ENCODE peak calls at places on chromosome 14, in six cellular contexts. One of them, this sample, is unnamed.

GRCh38 chr14:69376439-69376838 is 21.7 kb downstream of the ERH start:
- DNase-seq in GM12892: no peak
- DNase-seq in H1: no peak
- DNase-seq in GM12878: no peak
- DNase-seq in K562: no peak
- DNase-seq in HepG2: peak; percentile 40
- DNase-seq in this sample: no peak

GRCh38 chr14:59120931-59121330 is 67.5 kb upstream of the DAAM1 start:
- DNase-seq in GM12892: no peak
- DNase-seq in GM12878: no peak
- DNase-seq in K562: no peak
- DNase-seq in H1: no peak
- DNase-seq in HepG2: no peak
- DNase-seq in this sample: no peak

GRCh38 chr14:61420326-61420725 is 98.9 kb downstream of the PRKCH start:
- DNase-seq in H1: peak; percentile 31
- DNase-seq in GM12892: no peak
- DNase-seq in HepG2: no peak
- DNase-seq in K562: no peak
- DNase-seq in GM12878: no peak
- DNase-seq in this sample: no peak

GRCh38 chr14:104212206-104213095 is 74.1 kb downstream of the KIF26A start:
- DNase-seq in GM12878: no peak
- DNase-seq in H1: no peak
- DNase-seq in HepG2: no peak
- DNase-seq in GM12892: no peak
- DNase-seq in K562: no peak
- DNase-seq in this sample: no peak

GRCh38 chr14:68284834-68285233 is 465.3 kb downstream of the RAD51B start:
- DNase-seq in K562: no peak
- DNase-seq in H1: no peak
- DNase-seq in GM12878: peak; percentile 90
- DNase-seq in GM12892: no peak
- DNase-seq in HepG2: no peak
- DNase-seq in this sample: no peak

GRCh38 chr14:31657917-31658316 is 96.7 kb downstream of the NUBPL start:
- DNase-seq in K562: no peak
- DNase-seq in GM12892: no peak
- DNase-seq in HepG2: no peak
- DNase-seq in GM12878: no peak
- DNase-seq in H1: no peak
- DNase-seq in this sample: no peak

GRCh38 chr14:66056926-66057552 is 429.1 kb upstream of the CCDC196 start:
- DNase-seq in HepG2: no peak
- DNase-seq in K562: no peak
- DNase-seq in H1: no peak
- DNase-seq in GM12878: no peak
- DNase-seq in GM12892: no peak
- DNase-seq in this sample: no peak

GRCh38 chr14:95077380-95077779 is 79.9 kb downstream of the DICER1 start:
- DNase-seq in GM12892: no peak
- DNase-seq in HepG2: no peak
- DNase-seq in H1: no peak
- DNase-seq in GM12878: no peak
- DNase-seq in K562: no peak
- DNase-seq in this sample: no peak

GRCh38 chr14:71062581-71063303 is 155.5 kb downstream of the PCNX1 start:
- DNase-seq in GM12892: no peak
- DNase-seq in HepG2: no peak
- DNase-seq in H1: no peak
- DNase-seq in GM12878: no peak
- DNase-seq in K562: no peak
- DNase-seq in this sample: no peak

GRCh38 chr14:33941727-33942126 is 9.1 kb downstream of the EGLN3 start:
- DNase-seq in H1: no peak
- DNase-seq in GM12892: no peak
- DNase-seq in HepG2: no peak
- DNase-seq in GM12878: no peak
- DNase-seq in K562: no peak
- DNase-seq in this sample: no peak

GRCh38 chr14:55191881-55192616 is 664 bp upstream of the DLGAP5 start:
- DNase-seq in GM12892: no peak
- DNase-seq in HepG2: no peak
- DNase-seq in H1: no peak
- DNase-seq in K562: peak; percentile 44
- DNase-seq in GM12878: no peak
- DNase-seq in this sample: no peak

GRCh38 chr14:71290960-71291466 is 383.8 kb downstream of the PCNX1 start:
- DNase-seq in HepG2: peak; percentile 31
- DNase-seq in H1: no peak
- DNase-seq in GM12878: peak; percentile 58
- DNase-seq in K562: no peak
- DNase-seq in GM12892: no peak
- DNase-seq in this sample: peak; percentile 11

GRCh38 chr14:69500736-69501135 is 16.2 kb downstream of the PLEKHD1 start:
- DNase-seq in GM12878: no peak
- DNase-seq in K562: no peak
- DNase-seq in HepG2: no peak
- DNase-seq in H1: no peak
- DNase-seq in GM12892: no peak
- DNase-seq in this sample: no peak

GRCh38 chr14:70018713-70019201 is 139.5 kb downstream of the SMOC1 start:
- DNase-seq in GM12878: no peak
- DNase-seq in HepG2: no peak
- DNase-seq in K562: no peak
- DNase-seq in GM12892: no peak
- DNase-seq in H1: no peak
- DNase-seq in this sample: no peak

GRCh38 chr14:31138301-31138700 is 69.3 kb downstream of the HECTD1 start:
- DNase-seq in K562: no peak
- DNase-seq in H1: no peak
- DNase-seq in GM12892: no peak
- DNase-seq in GM12878: no peak
- DNase-seq in HepG2: no peak
- DNase-seq in this sample: no peak

GRCh38 chr14:68539839-68540238 is 253.0 kb downstream of the ZFP36L1 start:
- DNase-seq in K562: no peak
- DNase-seq in GM12892: no peak
- DNase-seq in HepG2: no peak
- DNase-seq in H1: no peak
- DNase-seq in GM12878: no peak
- DNase-seq in this sample: no peak

GRCh38 chr14:22791302-22791701 is 23.9 kb downstream of the SLC7A7 start:
- DNase-seq in GM12892: no peak
- DNase-seq in K562: no peak
- DNase-seq in HepG2: no peak
- DNase-seq in H1: no peak
- DNase-seq in GM12878: no peak
- DNase-seq in this sample: no peak

GRCh38 chr14:72196237-72196636 is 264.0 kb downstream of the RGS6 start:
- DNase-seq in HepG2: no peak
- DNase-seq in GM12878: no peak
- DNase-seq in GM12892: no peak
- DNase-seq in K562: no peak
- DNase-seq in H1: no peak
- DNase-seq in this sample: no peak

GRCh38 chr14:78946949-78947348 is 776.8 kb downstream of the NRXN3 start:
- DNase-seq in GM12878: no peak
- DNase-seq in K562: no peak
- DNase-seq in GM12892: no peak
- DNase-seq in HepG2: no peak
- DNase-seq in H1: no peak
- DNase-seq in this sample: no peak

GRCh38 chr14:65439117-65439516 is 26.6 kb downstream of the FUT8 start:
- DNase-seq in HepG2: no peak
- DNase-seq in GM12892: no peak
- DNase-seq in H1: no peak
- DNase-seq in GM12878: no peak
- DNase-seq in K562: no peak
- DNase-seq in this sample: no peak

GRCh38 chr14:72560856-72561493 is 332.9 kb downstream of the DPF3 start:
- DNase-seq in K562: no peak
- DNase-seq in HepG2: no peak
- DNase-seq in GM12878: no peak
- DNase-seq in GM12892: no peak
- DNase-seq in H1: no peak
- DNase-seq in this sample: no peak

GRCh38 chr14:68516235-68516634 is 276.6 kb downstream of the ZFP36L1 start:
- DNase-seq in GM12878: no peak
- DNase-seq in K562: no peak
- DNase-seq in HepG2: no peak
- DNase-seq in GM12892: no peak
- DNase-seq in H1: no peak
- DNase-seq in this sample: no peak

GRCh38 chr14:29536886-29537511 is 390.6 kb downstream of the PRKD1 start:
- DNase-seq in GM12892: no peak
- DNase-seq in HepG2: peak; percentile 25
- DNase-seq in K562: no peak
- DNase-seq in GM12878: no peak
- DNase-seq in H1: no peak
- DNase-seq in this sample: no peak

GRCh38 chr14:80356413-80356812 is 145.1 kb upstream of the DIO2 start:
- DNase-seq in GM12892: no peak
- DNase-seq in H1: no peak
- DNase-seq in GM12878: no peak
- DNase-seq in HepG2: peak; percentile 2
- DNase-seq in K562: no peak
- DNase-seq in this sample: no peak

GRCh38 chr14:68215628-68216027 is 396.0 kb downstream of the RAD51B start:
- DNase-seq in HepG2: no peak
- DNase-seq in H1: no peak
- DNase-seq in GM12892: no peak
- DNase-seq in GM12878: peak; percentile 57
- DNase-seq in K562: no peak
- DNase-seq in this sample: no peak

GRCh38 chr14:64012720-64013119 is 159.9 kb downstream of the SYNE2 start:
- DNase-seq in GM12892: no peak
- DNase-seq in K562: no peak
- DNase-seq in H1: no peak
- DNase-seq in GM12878: no peak
- DNase-seq in HepG2: peak; percentile 51
- DNase-seq in this sample: no peak

GRCh38 chr14:88914956-88915355 is 90.5 kb downstream of the TTC8 start:
- DNase-seq in GM12892: no peak
- DNase-seq in GM12878: no peak
- DNase-seq in HepG2: no peak
- DNase-seq in K562: no peak
- DNase-seq in H1: no peak
- DNase-seq in this sample: no peak

GRCh38 chr14:50944647-50945413 is 547 bp upstream of the PYGL start:
- DNase-seq in HepG2: peak; percentile 94
- DNase-seq in H1: no peak
- DNase-seq in GM12892: no peak
- DNase-seq in K562: no peak
- DNase-seq in GM12878: no peak
- DNase-seq in this sample: no peak
- TF ChIP-seq POLR2A in HepG2: peak; percentile 42
- TF ChIP-seq POLR2A in H1: no peak
- TF ChIP-seq POLR2A in GM12892: no peak
- TF ChIP-seq POLR2A in K562: no peak
- TF ChIP-seq POLR2A in GM12878: no peak
- TF ChIP-seq POLR2A in this sample: no peak

GRCh38 chr14:92683041-92683440 is 65.4 kb downstream of the LGMN start:
- DNase-seq in H1: no peak
- DNase-seq in HepG2: no peak
- DNase-seq in GM12878: no peak
- DNase-seq in K562: no peak
- DNase-seq in GM12892: no peak
- DNase-seq in this sample: no peak
- TF ChIP-seq TAF1 in H1: no peak
- TF ChIP-seq TAF1 in HepG2: no peak
- TF ChIP-seq TAF1 in GM12878: no peak
- TF ChIP-seq TAF1 in K562: no peak
- TF ChIP-seq TAF1 in GM12892: no peak
- TF ChIP-seq TAF1 in this sample: no peak

GRCh38 chr14:92666251-92666650 is 82.2 kb downstream of the LGMN start:
- DNase-seq in H1: no peak
- DNase-seq in HepG2: no peak
- DNase-seq in K562: no peak
- DNase-seq in GM12892: no peak
- DNase-seq in GM12878: no peak
- DNase-seq in this sample: no peak

GRCh38 chr14:92668266-92668973 is 80.0 kb downstream of the LGMN start:
- DNase-seq in GM12878: no peak
- DNase-seq in GM12892: no peak
- DNase-seq in H1: no peak
- DNase-seq in K562: no peak
- DNase-seq in HepG2: no peak
- DNase-seq in this sample: no peak

GRCh38 chr14:92670177-92670576 is 78.2 kb downstream of the LGMN start:
- DNase-seq in GM12878: no peak
- DNase-seq in H1: no peak
- DNase-seq in GM12892: no peak
- DNase-seq in HepG2: no peak
- DNase-seq in K562: no peak
- DNase-seq in this sample: no peak

GRCh38 chr14:92663049-92663448 is 85.4 kb downstream of the LGMN start:
- DNase-seq in GM12892: no peak
- DNase-seq in H1: no peak
- DNase-seq in K562: no peak
- DNase-seq in GM12878: no peak
- DNase-seq in HepG2: no peak
- DNase-seq in this sample: no peak

GRCh38 chr14:92665699-92666110 is 82.7 kb downstream of the LGMN start:
- DNase-seq in K562: no peak
- DNase-seq in GM12878: no peak
- DNase-seq in GM12892: no peak
- DNase-seq in HepG2: no peak
- DNase-seq in H1: no peak
- DNase-seq in this sample: no peak
- TF ChIP-seq POLR2A in K562: no peak
- TF ChIP-seq POLR2A in GM12878: no peak
- TF ChIP-seq POLR2A in GM12892: no peak
- TF ChIP-seq POLR2A in HepG2: no peak
- TF ChIP-seq POLR2A in H1: no peak
- TF ChIP-seq POLR2A in this sample: no peak

DNA sequence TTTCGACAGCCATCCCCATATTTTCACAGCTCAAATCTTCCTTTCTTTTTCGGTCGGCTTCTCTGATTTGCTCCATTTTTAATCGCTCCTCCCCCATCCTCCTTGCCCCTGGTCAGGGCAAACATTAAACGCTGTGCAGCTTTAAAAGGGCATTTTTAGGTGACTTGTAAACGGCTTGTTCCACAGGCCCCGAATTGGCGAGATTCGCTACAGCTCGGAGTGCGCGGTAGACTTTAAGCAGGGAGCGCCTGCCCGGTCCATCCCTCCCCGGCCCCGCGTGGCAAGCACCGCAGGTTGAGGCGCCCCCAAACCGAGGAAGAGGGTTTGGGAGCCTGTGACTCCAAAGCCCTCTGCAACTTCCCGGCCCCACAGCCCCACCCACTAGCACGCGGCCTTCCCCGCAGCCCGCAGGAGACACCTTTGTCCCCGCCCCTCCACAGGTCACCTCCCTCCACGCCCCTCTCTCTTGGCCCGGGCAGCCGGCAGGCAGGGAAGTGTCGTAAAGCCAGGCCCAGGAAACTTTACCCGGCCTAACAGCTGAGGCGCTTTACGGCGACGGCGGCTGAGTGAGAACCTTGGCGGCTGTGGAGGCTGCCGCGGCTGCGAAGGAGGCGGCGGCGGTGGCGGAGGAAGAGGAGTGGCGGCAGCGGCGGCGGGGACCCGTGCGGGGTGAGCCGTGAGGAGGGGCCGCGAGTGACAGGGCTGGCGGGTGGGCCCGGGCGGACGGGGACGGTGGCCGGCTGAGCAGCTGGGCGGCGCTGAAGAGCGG is at the start of gene NAA30:
- DNase-seq in H1: peak; percentile 79
- DNase-seq in HepG2: peak; percentile 86
- DNase-seq in K562: peak; percentile 91
- DNase-seq in GM12878: peak; percentile 81
- DNase-seq in GM12892: peak; percentile 79
- DNase-seq in this sample: peak; percentile 79
- TF ChIP-seq TAF1 in H1: peak; percentile 74
- TF ChIP-seq TAF1 in HepG2: peak; percentile 71
- TF ChIP-seq TAF1 in K562: peak; percentile 67
- TF ChIP-seq TAF1 in GM12878: peak; percentile 80
- TF ChIP-seq TAF1 in GM12892: peak; percentile 23
- TF ChIP-seq TAF1 in this sample: peak; percentile 53

This sample was measured in GM12891.